ENCODE peak calls at places on chromosome 18, in nine cellular contexts. V, B, D, M, H, I, R, P and W are unnamed samples.

GRCh38 chr18:57846258-57846657 is 43.1 kb upstream of the ATP8B1 start:
- DNase-seq in P (peak), B (no peak), V (no peak), H (no peak), I (peak), R (no peak), D (peak), M (no peak), W (no peak)

GRCh38 chr18:34991152-34991551 is 50.1 kb upstream of the MAPRE2 start:
- DNase-seq in I (no peak), R (no peak), D (no peak), H (no peak), P (no peak), M (no peak), B (no peak), V (no peak), W (no peak)

GRCh38 chr18:39462436-39462835 is 1896.8 kb upstream of the CELF4 start:
- DNase-seq in H (no peak), R (no peak), P (no peak), D (no peak), M (no peak), V (no peak), I (peak), B (no peak), W (no peak)

GRCh38 chr18:41982942-41983660 is 28.1 kb downstream of the PIK3C3 start:
- DNase-seq in I (peak), M (no peak), R (no peak), P (peak), B (no peak), H (no peak), D (no peak), V (no peak), W (no peak)

GRCh38 chr18:3584266-3584665 is 134.3 kb downstream of the TGIF1 start:
- DNase-seq in D (no peak), M (peak), R (no peak), P (no peak), H (no peak), I (no peak), B (no peak), V (no peak), W (no peak)

GRCh38 chr18:8603663-8604520 is 5.3 kb upstream of the RAB12 start:
- DNase-seq in H (no peak), B (no peak), R (no peak), P (no peak), M (peak), I (no peak), V (no peak), D (no peak), W (no peak)

GRCh38 chr18:58762781-58763171 is 91.5 kb downstream of the MALT1 start:
- DNase-seq in B (no peak), V (no peak), H (no peak), P (no peak), M (no peak), I (no peak), D (no peak), R (no peak), W (no peak)

GRCh38 chr18:2572144-2572682 is 856 bp downstream of the NDC80 start:
- DNase-seq in B (no peak), I (no peak), V (no peak), D (no peak), M (peak), P (no peak), H (no peak), R (no peak), W (no peak)

GRCh38 chr18:21085579-21086161 is 25.9 kb downstream of the ROCK1 start:
- DNase-seq in P (no peak), D (no peak), H (no peak), V (no peak), I (peak), M (no peak), B (no peak), R (no peak), W (no peak)

GRCh38 chr18:68549257-68549871 is 165.5 kb downstream of the TMX3 start:
- DNase-seq in M (no peak), H (no peak), B (no peak), R (no peak), P (no peak), V (no peak), D (no peak), I (peak), W (peak)
- H3K27ac ChIP-seq in M (no peak), H (no peak), B (no peak), R (no peak), P (no peak), V (no peak), D (no peak), I (no peak), W (no peak)

GRCh38 chr18:79380816-79381806 is 14.6 kb upstream of the NFATC1 start:
- DNase-seq in B (peak), V (peak), I (no peak), P (peak), H (peak), D (peak), R (peak), M (peak), W (peak)

GRCh38 chr18:79383388-79384056 is 12.2 kb upstream of the NFATC1 start:
- DNase-seq in V (no peak), R (no peak), P (no peak), M (no peak), D (no peak), I (no peak), B (no peak), H (no peak), W (no peak)

GRCh38 chr18:79382681-79383387 is 12.9 kb upstream of the NFATC1 start:
- DNase-seq in M (no peak), H (no peak), I (no peak), R (no peak), B (no peak), V (no peak), P (no peak), D (no peak), W (peak)

GRCh38 chr18:79379931-79380815 is 15.6 kb upstream of the NFATC1 start:
- DNase-seq in H (no peak), M (no peak), R (no peak), D (no peak), P (no peak), V (no peak), I (no peak), B (no peak), W (no peak)

DNA sequence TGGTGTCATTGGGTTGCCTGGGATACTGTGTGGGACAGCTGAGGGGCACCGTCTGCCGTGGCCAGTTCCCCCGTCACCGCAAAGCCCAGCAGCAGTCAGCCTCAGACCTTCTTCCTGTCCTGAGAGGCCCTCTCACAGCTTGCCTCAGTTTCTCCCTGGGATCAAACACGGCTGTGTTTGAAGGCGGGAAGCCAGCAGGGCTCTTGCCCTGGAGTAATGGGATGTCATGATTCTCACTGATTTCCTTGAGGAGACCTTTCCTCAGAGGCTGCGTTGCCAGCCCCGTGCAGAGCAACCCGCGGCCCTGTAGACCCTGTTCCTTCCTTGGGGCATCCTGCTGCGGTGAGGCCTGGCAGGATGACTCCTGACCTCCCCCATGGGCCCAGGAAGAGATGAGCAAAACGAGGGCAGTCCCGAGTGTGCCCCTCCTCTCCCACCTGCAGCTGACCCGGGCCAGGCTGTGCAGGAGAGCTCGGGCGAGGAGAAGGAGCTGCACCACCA is 13.9 kb upstream of the NFATC1 start:
- DNase-seq in P (no peak), R (no peak), I (no peak), H (no peak), D (no peak), M (no peak), B (no peak), V (no peak), W (no peak)
- H3K27ac ChIP-seq in P (no peak), R (no peak), I (no peak), H (no peak), D (no peak), M (no peak), B (no peak), V (no peak), W (no peak)

DNA sequence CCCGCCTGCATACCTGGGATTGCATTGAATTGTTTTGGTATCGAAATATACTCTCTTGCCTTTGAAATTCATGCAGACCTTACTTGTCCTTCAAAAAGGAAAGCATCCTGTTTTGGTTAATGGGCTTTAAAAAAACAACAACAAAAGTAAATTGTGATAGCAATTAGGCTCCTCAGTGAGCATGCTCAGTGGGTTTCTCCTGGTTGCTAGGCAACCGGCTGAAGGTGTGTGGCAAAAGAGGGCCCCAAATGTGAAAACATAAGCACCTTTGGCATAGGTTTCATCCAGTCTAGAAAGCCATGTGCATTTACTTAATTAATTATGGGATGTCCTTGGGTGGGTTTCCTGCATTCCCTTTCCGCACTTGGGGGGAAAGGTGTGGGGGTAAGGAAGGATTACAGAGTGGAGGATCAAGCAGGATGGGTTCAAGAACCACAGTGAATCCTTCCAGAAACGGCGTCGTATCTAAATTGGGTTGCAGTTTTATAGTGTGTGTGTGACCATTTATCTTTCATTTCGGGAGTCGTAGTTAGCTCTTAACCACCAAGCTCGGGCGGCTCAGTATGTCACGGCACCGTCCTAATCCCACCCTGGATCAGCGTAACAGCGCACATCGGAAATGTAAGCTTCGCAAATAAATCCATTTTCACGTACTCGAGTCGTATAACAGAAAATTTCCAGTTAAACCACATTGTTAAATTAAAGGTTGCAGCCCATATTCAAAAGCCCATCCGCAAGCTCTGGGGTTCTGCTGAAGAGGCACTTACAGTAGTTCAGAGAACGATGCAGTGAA is 274.9 kb upstream of the TCF4 start:
- DNase-seq in D (no peak), B (no peak), H (no peak), I (no peak), M (no peak), R (no peak), V (no peak), P (no peak), W (no peak)
- H3K27ac ChIP-seq in D (no peak), B (no peak), H (no peak), I (no peak), M (no peak), R (peak), V (no peak), P (no peak), W (no peak)

GRCh38 chr18:68713791-68714190 is 1.1 kb downstream of the TMX3 start:
- DNase-seq in P (no peak), M (no peak), H (no peak), B (no peak), R (no peak), D (no peak), V (no peak), I (no peak), W (no peak)
- H3K27ac ChIP-seq in P (no peak), M (peak), H (peak), B (peak), R (peak), D (no peak), V (peak), I (peak), W (no peak)

DNA sequence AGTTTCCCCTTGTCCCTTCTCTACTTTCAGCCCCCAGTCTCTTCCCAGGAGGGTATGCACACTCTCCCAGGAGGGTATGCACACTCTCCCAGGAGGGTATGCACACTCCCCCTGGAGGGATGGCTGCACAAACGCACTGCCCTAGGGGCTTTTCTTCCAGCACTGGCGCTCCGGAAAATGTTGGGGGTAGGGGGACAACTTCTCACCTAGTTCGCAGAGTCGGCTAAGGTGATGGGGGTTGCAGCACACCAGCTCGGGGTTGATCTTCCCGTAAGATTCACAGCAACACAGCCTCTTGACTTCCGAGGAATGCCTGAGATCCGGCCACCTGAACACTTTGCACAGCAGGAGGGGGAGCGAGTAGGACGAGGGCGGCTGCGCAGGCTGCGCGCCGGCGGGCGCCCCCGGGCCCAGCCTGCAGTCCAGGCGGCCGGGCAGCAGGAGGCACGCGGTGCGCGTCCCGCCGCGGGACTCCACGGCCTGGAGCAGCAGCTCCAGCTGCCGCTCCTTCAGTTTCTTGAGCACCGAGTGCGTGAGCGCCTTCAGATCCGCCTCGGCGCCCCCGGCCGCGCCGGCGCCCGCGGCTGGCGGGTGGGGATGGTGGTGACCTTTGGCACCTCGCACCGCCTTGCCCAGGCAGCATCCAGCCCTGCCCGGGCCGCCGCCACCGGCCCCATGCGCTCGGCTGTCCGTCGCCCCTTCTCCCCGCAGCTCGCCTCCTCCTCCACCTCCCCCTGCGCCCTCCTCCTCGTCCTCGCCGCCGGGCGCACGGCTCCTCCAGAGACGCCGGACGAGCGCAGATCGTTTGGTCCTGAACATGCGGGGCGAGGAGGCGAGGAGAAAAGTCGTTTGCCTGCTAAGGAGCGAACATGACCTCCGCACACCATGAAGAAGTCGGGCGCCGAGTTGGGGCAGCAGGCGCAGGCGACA is 894 bp downstream of the SMAD7 start:
- DNase-seq in I (no peak), M (peak), B (peak), V (peak), H (no peak), P (no peak), R (no peak), D (peak), W (peak)
- H3K27ac ChIP-seq in I (peak), M (peak), B (peak), V (peak), H (peak), P (peak), R (peak), D (peak), W (peak)

DNA sequence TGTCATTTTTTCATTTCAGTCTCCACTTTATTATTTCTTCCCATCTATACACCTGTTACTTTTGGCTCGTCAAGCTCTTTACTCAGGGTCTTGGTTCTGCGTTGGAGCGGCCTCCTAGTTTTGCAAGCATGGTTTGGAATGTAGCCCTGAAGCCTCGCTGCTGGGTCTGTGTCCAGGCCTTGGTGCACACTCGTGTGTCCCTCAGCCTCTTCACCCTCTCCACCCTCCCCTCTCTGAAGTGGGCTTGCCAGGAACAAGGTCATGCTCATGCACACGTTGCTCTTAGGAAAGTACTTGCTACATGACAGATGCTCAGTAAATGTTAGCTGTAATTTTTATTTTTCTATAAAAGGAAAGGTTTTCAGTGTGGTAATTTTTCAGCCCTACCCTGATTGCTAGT is 147.0 kb downstream of the ATP9B start:
- DNase-seq in R (no peak), H (no peak), I (no peak), B (no peak), M (no peak), V (no peak), P (no peak), D (no peak), W (no peak)
- H3K27ac ChIP-seq in R (no peak), H (no peak), I (no peak), B (no peak), M (no peak), V (no peak), P (no peak), D (no peak), W (no peak)